ENCODE peak calls at places on chromosomes 2 and 18, in eight cellular contexts. A is endothelial cell of umbilical vein, P is breast epithelium, S is sigmoid colon, K is HCT116, C is GM12892, T is transverse colon, Q is spleen. N is an unnamed sample.

GRCh38 chr2:43455735-43456642 is 139.8 kb downstream of the THADA start:
- DNase-seq in S (no peak), A (peak; percentile 88), K (no peak), Q (no peak), P (no peak), C (no peak), T (no peak), N (no peak)

GRCh38 chr2:200467806-200468686 is 41.8 kb downstream of the KCTD18 start:
- DNase-seq in C (no peak), A (no peak), T (no peak), P (no peak), K (no peak), Q (no peak), S (no peak), N (no peak)

GRCh38 chr2:118858485-118859156 is 11.2 kb upstream of the EN1 start:
- DNase-seq in P (no peak), K (no peak), C (no peak), T (no peak), Q (no peak), S (no peak), A (no peak), N (no peak)

GRCh38 chr2:227479865-227480475 is 8.0 kb downstream of the AGFG1 start:
- DNase-seq in K (no peak), C (no peak), T (no peak), A (peak; percentile 37), Q (no peak), S (no peak), P (no peak), N (no peak)

GRCh38 chr2:33214436-33214835 is 262.0 kb upstream of the RASGRP3 start:
- DNase-seq in Q (no peak), S (no peak), P (no peak), A (peak; percentile 97), K (no peak), T (no peak), C (no peak), N (no peak)

GRCh38 chr2:151381266-151381665 is 23.9 kb downstream of the TNFAIP6 start:
- DNase-seq in A (no peak), T (no peak), Q (no peak), P (no peak), K (no peak), S (no peak), C (no peak), N (no peak)

GRCh38 chr2:241817126-241817820 is 8.3 kb downstream of the NEU4 start:
- DNase-seq in P (no peak), C (no peak), Q (no peak), A (no peak), S (peak; percentile 59), K (no peak), T (peak; percentile 34), N (peak; percentile 35)

GRCh38 chr18:37710731-37711130 is 145.1 kb upstream of the CELF4 start:
- DNase-seq in K (no peak), A (no peak), P (no peak), Q (no peak), T (no peak), C (no peak), S (no peak), N (no peak)

GRCh38 chr2:63424329-63425078 is 163.8 kb downstream of the WDPCP start:
- DNase-seq in P (no peak), S (no peak), C (no peak), K (peak; percentile 56), A (peak; percentile 33), Q (no peak), T (no peak), N (peak; percentile 6)

GRCh38 chr2:221205103-221205502 is 367.0 kb downstream of the EPHA4 start:
- DNase-seq in A (no peak), S (no peak), T (no peak), C (no peak), P (no peak), Q (no peak), K (no peak), N (no peak)

DNA sequence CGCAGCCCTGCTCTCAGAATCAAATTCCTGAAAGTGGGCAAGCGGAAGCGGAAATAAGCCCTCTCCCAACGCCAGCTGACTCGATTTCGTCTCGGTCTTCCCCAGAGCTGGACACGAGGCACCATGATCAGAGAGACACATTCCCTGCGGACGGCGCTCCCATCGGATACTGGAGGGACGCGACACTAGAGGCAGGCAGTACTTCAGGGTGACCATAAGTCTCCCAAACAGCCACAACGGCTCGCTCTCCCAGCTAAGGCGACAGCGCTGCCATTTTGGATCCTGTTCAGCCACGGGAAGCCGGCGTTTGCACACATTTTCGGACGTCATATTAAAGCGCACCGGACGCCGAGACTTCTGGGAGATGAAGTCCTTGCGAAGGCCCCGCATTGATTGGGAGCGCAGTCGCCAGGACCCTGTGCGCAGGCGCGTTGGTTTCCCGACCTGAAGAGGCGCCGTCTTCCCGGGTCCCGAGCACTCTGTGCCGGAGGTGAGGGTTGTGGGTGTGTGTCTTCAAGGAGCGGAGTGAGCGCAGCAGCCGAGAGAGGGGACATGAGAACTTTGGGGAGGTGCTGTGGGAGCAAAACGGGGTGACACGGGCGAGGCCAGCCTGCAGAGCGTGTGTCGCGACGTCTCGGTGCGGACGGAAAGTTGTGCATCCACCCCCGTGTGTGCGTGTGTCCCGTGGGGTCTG is at the start of gene ZNF2:
- DNase-seq in C (peak; percentile 96), Q (peak; percentile 98), P (peak; percentile 97), A (peak; percentile 97), T (peak; percentile 99), K (peak; percentile 96), S (peak; percentile 99), N (peak; percentile 92)
- TF ChIP-seq POLR2A in C (peak; percentile 96), Q (peak; percentile 22), P (peak; percentile 29), A (peak; percentile 87), T (peak; percentile 80), K (peak; percentile 81), S (peak; percentile 32), N (peak; percentile 97)

GRCh38 chr2:48319863-48320262 is 210.1 kb upstream of the STON1 start:
- DNase-seq in C (no peak), K (no peak), P (no peak), Q (no peak), A (no peak), S (no peak), T (no peak), N (no peak)
- TF ChIP-seq POLR2AphosphoS5 in C (no peak), K (no peak), P (no peak), Q (no peak), A (no peak), S (no peak), T (no peak), N (no peak)

GRCh38 chr2:206084468-206084869 is 1.5 kb downstream of the INO80D start:
- DNase-seq in A (peak; percentile 61), P (peak; percentile 74), S (peak; percentile 91), T (peak; percentile 67), K (peak; percentile 73), C (no peak), Q (peak; percentile 78), N (no peak)
- TF ChIP-seq POLR2A in A (peak; percentile 40), P (peak; percentile 89), S (peak; percentile 68), T (peak; percentile 59), K (peak; percentile 48), C (no peak), Q (no peak), N (no peak)

GRCh38 chr2:217227794-217228193 is 367.9 kb upstream of the TNP1 start:
- DNase-seq in S (no peak), C (no peak), K (no peak), Q (no peak), T (no peak), A (no peak), P (no peak), N (no peak)
- TF ChIP-seq POLR2AphosphoS5 in S (no peak), C (no peak), K (no peak), Q (no peak), T (no peak), A (no peak), P (no peak), N (no peak)

DNA sequence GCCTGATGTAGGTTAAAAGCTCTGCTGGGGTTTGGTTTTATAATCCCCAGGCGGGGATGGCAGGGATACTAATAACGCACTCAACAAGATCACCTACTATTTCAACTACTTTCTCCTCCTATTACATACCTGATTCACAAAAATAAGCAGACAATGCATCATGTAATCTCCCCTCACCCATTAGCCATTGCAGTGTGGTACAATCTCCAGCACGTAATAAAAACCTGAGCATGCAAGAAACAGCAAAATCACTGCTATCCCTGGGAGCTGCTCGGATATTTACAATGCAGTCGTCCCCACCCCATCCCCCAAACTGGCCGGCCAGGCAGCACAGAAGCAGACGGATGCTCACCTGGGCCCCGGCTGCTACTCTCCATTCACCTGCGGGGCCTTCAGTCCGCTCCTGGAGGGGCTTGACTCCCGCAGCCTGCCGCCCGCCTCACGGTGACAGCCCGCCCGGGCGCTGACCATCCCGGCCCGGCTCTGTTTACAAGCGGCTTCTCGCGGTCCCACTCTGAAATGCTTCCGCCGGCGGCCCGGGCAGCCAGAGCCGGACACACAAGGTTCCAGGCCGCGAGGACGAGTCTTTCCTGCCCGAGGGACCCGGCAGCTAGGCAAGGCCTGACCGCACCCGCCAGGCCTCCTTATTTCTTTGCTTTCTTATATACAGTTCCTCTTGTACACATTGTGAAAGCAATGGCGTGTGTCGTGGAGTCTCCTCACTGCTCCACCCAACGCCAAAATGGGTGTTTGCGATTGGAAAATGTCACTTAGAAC is at the start of gene PLEKHM3:
- DNase-seq in T (peak; percentile 90), S (peak; percentile 94), Q (peak; percentile 96), K (peak; percentile 71), C (peak; percentile 62), P (peak; percentile 77), A (peak; percentile 87), N (peak; percentile 71)
- TF ChIP-seq POLR2A in T (peak; percentile 80), S (no peak), Q (no peak), K (no peak), C (peak; percentile 86), P (no peak), A (peak; percentile 82), N (peak; percentile 64)

GRCh38 chr2:23445450-23445868 is 60.5 kb downstream of the KLHL29 start:
- DNase-seq in C (no peak), K (no peak), P (no peak), S (no peak), T (no peak), A (peak; percentile 29), Q (no peak), N (no peak)
- TF ChIP-seq POLR2AphosphoS5 in C (no peak), K (no peak), P (no peak), S (no peak), T (no peak), A (no peak), Q (no peak), N (no peak)

GRCh38 chr18:76995896-76996295 is 136.7 kb downstream of the MBP start:
- DNase-seq in P (no peak), T (no peak), S (no peak), Q (no peak), K (no peak), A (no peak), C (no peak), N (no peak)
- TF ChIP-seq POLR2A in P (no peak), T (no peak), S (no peak), Q (no peak), K (no peak), A (no peak), C (no peak), N (no peak)